ENCODE peak calls at places on chromosome 11, in nine cellular contexts. O is LoVo; N is activated T-helper 1 cell treated with anti-CD3 and anti-CD28 coated beads, Interleukin-12 subunit alpha, Interleukin-12 subunit beta, Interleukin-2, Interleukin-4 antibody, amounts not matched to agents 30 ng/mL and 10 ng/mL and 1 ng/mL, durations not matched to agents 14 hours and 24 hours and 36 hours; C is CD8-positive, alpha-beta T cell; M is Ammon's horn; V is stimulated activated CD4-positive, alpha-beta T cell treated with anti-CD3 and anti-CD28 coated beads, Interleukin-1b, Interleukin-23, amount 100 ng/mL, for 24 hours; B is AG20443; W is HCT116; A is KBM-7. T is an unnamed sample.

GRCh38 chr11:82858556-82859091 is 41.6 kb downstream of the PRCP start:
- DNase-seq in W (no peak), M (no peak), A (no peak), C (no peak), B (peak), V (no peak), N (no peak), O (no peak), T (peak)

GRCh38 chr11:69696749-69697488 is 6.9 kb downstream of the FGF19 start:
- DNase-seq in M (no peak), A (no peak), V (no peak), C (no peak), B (no peak), W (no peak), N (no peak), O (no peak), T (no peak)

GRCh38 chr11:62922189-62922589 is 1.0 kb upstream of the CHRM1 start:
- DNase-seq in V (no peak), B (no peak), M (no peak), A (no peak), N (no peak), C (no peak), W (no peak), O (no peak), T (no peak)

GRCh38 chr11:94968334-94968958 is 4.9 kb downstream of the CWC15 start:
- DNase-seq in N (no peak), O (peak), W (no peak), M (no peak), V (no peak), C (no peak), B (peak), A (peak), T (peak)

GRCh38 chr11:27040302-27041115 is at the start of gene BBOX1:
- DNase-seq in N (no peak), M (peak), W (no peak), O (no peak), A (no peak), B (no peak), V (no peak), C (no peak), T (no peak)

GRCh38 chr11:57513911-57514537 is 1.5 kb downstream of the SLC43A1 start:
- DNase-seq in B (peak), W (no peak), C (peak), N (no peak), V (no peak), A (peak), O (no peak), M (no peak), T (no peak)

GRCh38 chr11:21710791-21711190 is 482.1 kb upstream of the ANO5 start:
- DNase-seq in B (no peak), C (no peak), N (no peak), V (no peak), O (no peak), A (no peak), W (no peak), M (no peak), T (no peak)

GRCh38 chr11:69209936-69210659 is 54.4 kb downstream of the SMIM38 start:
- DNase-seq in N (no peak), V (peak), A (no peak), C (no peak), O (no peak), W (no peak), M (no peak), B (peak), T (no peak)

GRCh38 chr11:17519031-17519430 is 25.2 kb downstream of the USH1C start:
- DNase-seq in M (no peak), B (no peak), N (no peak), W (no peak), V (no peak), O (no peak), A (no peak), C (no peak), T (no peak)

T was measured in NCI-H460.